ENCODE peak calls at places on chromosomes 6 and 20, in eight cellular contexts. One of them, this sample, is unnamed.

GRCh38 chr6:132716238-132716637 is 2.4 kb upstream of the VNN1 start:
- DNase-seq in GM03348: no peak
- DNase-seq in thoracic aorta: no peak
- DNase-seq in smooth muscle cell of the brain vasculature: no peak
- DNase-seq in activated CD8-positive, alpha-beta T cell treated with anti-CD3 and anti-CD28 coated beads, Interleukin-2, amount 10 ng/mL, durations not matched to agents 7 days and 5 days: no peak
- DNase-seq in LoVo: no peak
- DNase-seq in Jurkat, Clone E6-1: no peak
- DNase-seq in HS-27A: no peak
- DNase-seq in this sample: no peak

GRCh38 chr20:39025883-39026282 is 63.7 kb downstream of the DHX35 start:
- DNase-seq in activated CD8-positive, alpha-beta T cell treated with anti-CD3 and anti-CD28 coated beads, Interleukin-2, amount 10 ng/mL, durations not matched to agents 7 days and 5 days: peak; percentile 53
- DNase-seq in GM03348: no peak
- DNase-seq in Jurkat, Clone E6-1: peak; percentile 7
- DNase-seq in HS-27A: no peak
- DNase-seq in LoVo: no peak
- DNase-seq in thoracic aorta: no peak
- DNase-seq in smooth muscle cell of the brain vasculature: no peak
- DNase-seq in this sample: no peak

GRCh38 chr20:45924391-45925261 is 9.9 kb upstream of the PCIF1 start:
- DNase-seq in smooth muscle cell of the brain vasculature: peak; percentile 71
- DNase-seq in activated CD8-positive, alpha-beta T cell treated with anti-CD3 and anti-CD28 coated beads, Interleukin-2, amount 10 ng/mL, durations not matched to agents 7 days and 5 days: no peak
- DNase-seq in LoVo: no peak
- DNase-seq in thoracic aorta: no peak
- DNase-seq in HS-27A: no peak
- DNase-seq in GM03348: peak; percentile 49
- DNase-seq in Jurkat, Clone E6-1: no peak
- DNase-seq in this sample: no peak

GRCh38 chr20:61684583-61685235 is 381.0 kb downstream of the TAF4 start:
- DNase-seq in Jurkat, Clone E6-1: peak; percentile 5
- DNase-seq in GM03348: no peak
- DNase-seq in LoVo: no peak
- DNase-seq in HS-27A: no peak
- DNase-seq in thoracic aorta: no peak
- DNase-seq in smooth muscle cell of the brain vasculature: no peak
- DNase-seq in activated CD8-positive, alpha-beta T cell treated with anti-CD3 and anti-CD28 coated beads, Interleukin-2, amount 10 ng/mL, durations not matched to agents 7 days and 5 days: no peak
- DNase-seq in this sample: no peak

GRCh38 chr6:112936079-112936472 is 588.9 kb downstream of the RFPL4B start:
- DNase-seq in HS-27A: no peak
- DNase-seq in activated CD8-positive, alpha-beta T cell treated with anti-CD3 and anti-CD28 coated beads, Interleukin-2, amount 10 ng/mL, durations not matched to agents 7 days and 5 days: no peak
- DNase-seq in smooth muscle cell of the brain vasculature: no peak
- DNase-seq in thoracic aorta: no peak
- DNase-seq in LoVo: no peak
- DNase-seq in GM03348: no peak
- DNase-seq in Jurkat, Clone E6-1: no peak
- DNase-seq in this sample: no peak

GRCh38 chr6:149586149-149586548 is 20.0 kb downstream of the GINM1 start:
- DNase-seq in LoVo: no peak
- DNase-seq in smooth muscle cell of the brain vasculature: no peak
- DNase-seq in activated CD8-positive, alpha-beta T cell treated with anti-CD3 and anti-CD28 coated beads, Interleukin-2, amount 10 ng/mL, durations not matched to agents 7 days and 5 days: no peak
- DNase-seq in Jurkat, Clone E6-1: no peak
- DNase-seq in GM03348: no peak
- DNase-seq in HS-27A: no peak
- DNase-seq in thoracic aorta: no peak
- DNase-seq in this sample: no peak

GRCh38 chr6:107272246-107272645 is 156.9 kb upstream of the BEND3 start:
- DNase-seq in LoVo: no peak
- DNase-seq in GM03348: no peak
- DNase-seq in Jurkat, Clone E6-1: no peak
- DNase-seq in activated CD8-positive, alpha-beta T cell treated with anti-CD3 and anti-CD28 coated beads, Interleukin-2, amount 10 ng/mL, durations not matched to agents 7 days and 5 days: no peak
- DNase-seq in thoracic aorta: no peak
- DNase-seq in HS-27A: no peak
- DNase-seq in smooth muscle cell of the brain vasculature: no peak
- DNase-seq in this sample: no peak

GRCh38 chr20:42678895-42679294 is 510.8 kb downstream of the PTPRT start:
- DNase-seq in GM03348: no peak
- DNase-seq in Jurkat, Clone E6-1: peak; percentile 2
- DNase-seq in LoVo: no peak
- DNase-seq in thoracic aorta: no peak
- DNase-seq in HS-27A: no peak
- DNase-seq in smooth muscle cell of the brain vasculature: no peak
- DNase-seq in activated CD8-positive, alpha-beta T cell treated with anti-CD3 and anti-CD28 coated beads, Interleukin-2, amount 10 ng/mL, durations not matched to agents 7 days and 5 days: no peak
- DNase-seq in this sample: no peak

GRCh38 chr6:168201383-168201782 is 118.2 kb downstream of the DACT2 start:
- DNase-seq in HS-27A: no peak
- DNase-seq in Jurkat, Clone E6-1: no peak
- DNase-seq in activated CD8-positive, alpha-beta T cell treated with anti-CD3 and anti-CD28 coated beads, Interleukin-2, amount 10 ng/mL, durations not matched to agents 7 days and 5 days: no peak
- DNase-seq in GM03348: no peak
- DNase-seq in thoracic aorta: no peak
- DNase-seq in LoVo: no peak
- DNase-seq in smooth muscle cell of the brain vasculature: no peak
- DNase-seq in this sample: no peak

GRCh38 chr20:58706150-58706892 is 13.7 kb downstream of the NPEPL1 start:
- DNase-seq in smooth muscle cell of the brain vasculature: no peak
- DNase-seq in Jurkat, Clone E6-1: no peak
- DNase-seq in GM03348: no peak
- DNase-seq in thoracic aorta: no peak
- DNase-seq in LoVo: no peak
- DNase-seq in activated CD8-positive, alpha-beta T cell treated with anti-CD3 and anti-CD28 coated beads, Interleukin-2, amount 10 ng/mL, durations not matched to agents 7 days and 5 days: no peak
- DNase-seq in HS-27A: no peak
- DNase-seq in this sample: no peak

GRCh38 chr6:54810182-54810581 is 36.4 kb upstream of the FAM83B start:
- DNase-seq in GM03348: no peak
- DNase-seq in LoVo: no peak
- DNase-seq in smooth muscle cell of the brain vasculature: no peak
- DNase-seq in thoracic aorta: no peak
- DNase-seq in HS-27A: no peak
- DNase-seq in Jurkat, Clone E6-1: no peak
- DNase-seq in activated CD8-positive, alpha-beta T cell treated with anti-CD3 and anti-CD28 coated beads, Interleukin-2, amount 10 ng/mL, durations not matched to agents 7 days and 5 days: no peak
- DNase-seq in this sample: no peak

GRCh38 chr6:133431031-133431430 is 189.9 kb downstream of the EYA4 start:
- DNase-seq in Jurkat, Clone E6-1: no peak
- DNase-seq in HS-27A: no peak
- DNase-seq in activated CD8-positive, alpha-beta T cell treated with anti-CD3 and anti-CD28 coated beads, Interleukin-2, amount 10 ng/mL, durations not matched to agents 7 days and 5 days: no peak
- DNase-seq in thoracic aorta: no peak
- DNase-seq in LoVo: no peak
- DNase-seq in GM03348: no peak
- DNase-seq in smooth muscle cell of the brain vasculature: no peak
- DNase-seq in this sample: no peak

GRCh38 chr20:32344835-32345506 is 13.2 kb upstream of the ASXL1 start:
- DNase-seq in smooth muscle cell of the brain vasculature: no peak
- DNase-seq in LoVo: no peak
- DNase-seq in HS-27A: no peak
- DNase-seq in Jurkat, Clone E6-1: no peak
- DNase-seq in activated CD8-positive, alpha-beta T cell treated with anti-CD3 and anti-CD28 coated beads, Interleukin-2, amount 10 ng/mL, durations not matched to agents 7 days and 5 days: no peak
- DNase-seq in GM03348: no peak
- DNase-seq in thoracic aorta: no peak
- DNase-seq in this sample: no peak

GRCh38 chr6:79510707-79511106 is 26.5 kb downstream of the LCA5 start:
- DNase-seq in Jurkat, Clone E6-1: no peak
- DNase-seq in smooth muscle cell of the brain vasculature: no peak
- DNase-seq in LoVo: no peak
- DNase-seq in activated CD8-positive, alpha-beta T cell treated with anti-CD3 and anti-CD28 coated beads, Interleukin-2, amount 10 ng/mL, durations not matched to agents 7 days and 5 days: no peak
- DNase-seq in GM03348: no peak
- DNase-seq in thoracic aorta: no peak
- DNase-seq in HS-27A: no peak
- DNase-seq in this sample: no peak

GRCh38 chr6:156658186-156658585 is 119.0 kb upstream of the ARID1B start:
- DNase-seq in activated CD8-positive, alpha-beta T cell treated with anti-CD3 and anti-CD28 coated beads, Interleukin-2, amount 10 ng/mL, durations not matched to agents 7 days and 5 days: no peak
- DNase-seq in GM03348: peak; percentile 79
- DNase-seq in smooth muscle cell of the brain vasculature: no peak
- DNase-seq in HS-27A: peak; percentile 71
- DNase-seq in Jurkat, Clone E6-1: no peak
- DNase-seq in LoVo: no peak
- DNase-seq in thoracic aorta: no peak
- DNase-seq in this sample: no peak

GRCh38 chr20:51378171-51378928 is 164.2 kb downstream of the NFATC2 start:
- DNase-seq in thoracic aorta: no peak
- DNase-seq in GM03348: no peak
- DNase-seq in HS-27A: no peak
- DNase-seq in Jurkat, Clone E6-1: no peak
- DNase-seq in LoVo: no peak
- DNase-seq in smooth muscle cell of the brain vasculature: no peak
- DNase-seq in activated CD8-positive, alpha-beta T cell treated with anti-CD3 and anti-CD28 coated beads, Interleukin-2, amount 10 ng/mL, durations not matched to agents 7 days and 5 days: no peak
- DNase-seq in this sample: no peak

GRCh38 chr20:49825521-49826033 is 12.9 kb downstream of the SLC9A8 start:
- DNase-seq in GM03348: no peak
- DNase-seq in activated CD8-positive, alpha-beta T cell treated with anti-CD3 and anti-CD28 coated beads, Interleukin-2, amount 10 ng/mL, durations not matched to agents 7 days and 5 days: no peak
- DNase-seq in HS-27A: no peak
- DNase-seq in Jurkat, Clone E6-1: no peak
- DNase-seq in LoVo: no peak
- DNase-seq in thoracic aorta: no peak
- DNase-seq in smooth muscle cell of the brain vasculature: no peak
- DNase-seq in this sample: no peak

This sample was measured in T-helper 22 cell.